ENCODE peak calls at places on chromosome 2, in six cellular contexts. S, L, G, X, O and D are unnamed samples.

GRCh38 chr2:145547620-145548019 is 1027.7 kb upstream of the ZEB2 start:
- DNase-seq in S (no peak), X (no peak), L (no peak), G (no peak), O (no peak), D (no peak)

GRCh38 chr2:10087360-10087759 is 7.1 kb upstream of the CYS1 start:
- DNase-seq in G (peak), X (no peak), O (no peak), S (no peak), L (no peak), D (no peak)

GRCh38 chr2:175097297-175097696 is 70.7 kb downstream of the ATF2 start:
- DNase-seq in G (no peak), X (no peak), S (no peak), L (no peak), O (no peak), D (peak)

GRCh38 chr2:235591921-235592320 is 98.1 kb downstream of the AGAP1 start:
- DNase-seq in L (no peak), X (no peak), O (no peak), G (no peak), S (no peak), D (peak)

GRCh38 chr2:197599285-197599965 is 76.0 kb downstream of the RFTN2 start:
- DNase-seq in O (no peak), S (peak), X (peak), L (peak), G (peak), D (peak)

GRCh38 chr2:11863513-11864328 is 117.3 kb downstream of the LPIN1 start:
- DNase-seq in X (peak), S (peak), L (peak), G (peak), O (no peak), D (peak)

GRCh38 chr2:168999668-169000213 is 31.4 kb downstream of the ABCB11 start:
- DNase-seq in O (no peak), G (no peak), L (no peak), S (no peak), X (no peak), D (no peak)

GRCh38 chr2:17543131-17543660 is 2.7 kb downstream of the VSNL1 start:
- DNase-seq in O (no peak), S (no peak), L (no peak), X (no peak), G (no peak), D (no peak)

GRCh38 chr2:191894681-191895147 is 47.8 kb upstream of the CAVIN2 start:
- DNase-seq in G (no peak), O (no peak), L (peak), S (no peak), X (no peak), D (peak)

GRCh38 chr2:138652378-138652777 is 127.8 kb downstream of the NXPH2 start:
- DNase-seq in S (no peak), X (no peak), O (no peak), G (no peak), L (no peak), D (no peak)

GRCh38 chr2:35081001-35081628 is 1274.5 kb upstream of the CRIM1 start:
- DNase-seq in X (no peak), L (peak), S (no peak), G (no peak), O (no peak), D (no peak)

GRCh38 chr2:207015901-207016300 is 76.6 kb downstream of the CPO start:
- DNase-seq in O (no peak), G (no peak), L (no peak), S (no peak), X (no peak), D (no peak)

GRCh38 chr2:238985036-238985729 is 137.3 kb downstream of the TWIST2 start:
- DNase-seq in O (no peak), S (no peak), X (no peak), G (no peak), L (no peak), D (no peak)
- TF ChIP-seq BHLHE40 in O (no peak), S (no peak), X (no peak), G (no peak), L (no peak), D (no peak)

GRCh38 chr2:71829008-71829407 is 318.7 kb downstream of the CYP26B1 start:
- DNase-seq in L (no peak), O (no peak), S (no peak), X (no peak), G (no peak), D (no peak)
- TF ChIP-seq BHLHE40 in L (no peak), O (no peak), S (no peak), X (no peak), G (no peak), D (no peak)

DNA sequence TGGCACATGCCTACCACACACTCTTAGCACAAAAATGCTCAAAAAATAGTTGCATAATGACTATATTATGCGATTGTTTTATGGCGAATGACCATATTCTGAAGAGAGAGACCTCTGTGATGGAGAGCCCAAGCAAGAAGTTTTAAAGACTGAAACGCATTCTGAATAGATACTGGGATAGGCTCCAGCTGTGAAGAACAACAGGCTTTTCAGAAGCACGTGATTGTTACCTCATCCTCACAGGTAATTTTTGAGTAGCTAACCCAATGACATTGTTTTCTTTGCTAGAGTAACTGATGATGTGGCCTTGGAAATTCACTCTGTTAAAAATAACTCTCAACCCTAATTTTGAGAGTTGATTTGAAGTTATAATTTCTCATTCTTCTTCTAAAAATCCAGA is 2.0 kb upstream of the DDX18 start:
- DNase-seq in L (no peak), S (no peak), O (no peak), X (no peak), G (no peak), D (no peak)
- TF ChIP-seq BHLHE40 in L (no peak), S (no peak), O (no peak), X (no peak), G (no peak), D (no peak)

DNA sequence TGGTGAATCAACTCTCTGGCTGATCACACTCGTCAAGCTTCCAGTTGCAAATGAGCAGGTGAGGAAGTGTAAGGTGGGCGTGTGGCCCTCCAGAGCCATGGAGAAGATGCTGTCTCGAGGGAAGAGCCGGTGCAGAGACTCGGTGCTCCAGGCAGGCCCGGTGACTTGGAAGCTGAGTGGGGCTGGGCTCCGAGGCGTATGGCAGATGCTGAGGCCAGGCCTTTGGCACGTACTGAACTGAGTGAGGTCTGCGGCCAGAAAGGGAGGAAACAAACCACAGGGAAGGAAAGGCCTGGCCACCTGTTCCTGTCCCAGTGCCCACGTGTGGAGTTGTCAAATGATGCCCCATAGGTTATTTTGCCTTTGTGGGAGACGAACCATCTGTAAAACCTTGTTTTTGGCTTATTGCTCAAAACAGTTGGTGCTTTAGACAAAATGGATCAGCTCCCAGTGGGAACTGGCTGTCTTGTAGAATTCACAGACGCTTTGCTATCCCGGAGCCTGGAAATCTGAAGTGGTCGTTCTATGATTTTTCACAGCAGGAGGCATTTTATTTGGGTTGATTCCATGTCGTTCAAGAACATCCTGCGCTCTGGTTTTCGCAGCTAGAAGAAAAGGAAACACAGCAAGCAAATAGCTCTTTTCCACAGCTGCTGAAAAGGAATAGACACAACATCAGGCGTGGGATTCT is 117.5 kb upstream of the TMEM18 start:
- DNase-seq in G (no peak), S (no peak), X (no peak), L (no peak), O (no peak), D (no peak)
- TF ChIP-seq BHLHE40 in G (no peak), S (no peak), X (no peak), L (no peak), O (no peak), D (no peak)

GRCh38 chr2:150620860-150621259 is 133.4 kb upstream of the RND3 start:
- DNase-seq in L (no peak), X (no peak), S (no peak), O (no peak), G (no peak), D (peak)

GRCh38 chr2:150618215-150618905 is 130.9 kb upstream of the RND3 start:
- DNase-seq in S (no peak), L (no peak), O (no peak), X (no peak), G (no peak), D (peak)

GRCh38 chr2:150621800-150622199 is 134.3 kb upstream of the RND3 start:
- DNase-seq in S (no peak), X (no peak), O (no peak), L (peak), G (no peak), D (peak)

GRCh38 chr2:150620371-150620770 is 132.9 kb upstream of the RND3 start:
- DNase-seq in X (no peak), S (no peak), L (no peak), O (no peak), G (no peak), D (no peak)

GRCh38 chr2:150619607-150620330 is 132.3 kb upstream of the RND3 start:
- DNase-seq in L (peak), O (no peak), G (no peak), S (no peak), X (no peak), D (peak)
- TF ChIP-seq BHLHE40 in L (no peak), O (no peak), G (no peak), S (no peak), X (no peak), D (no peak)

DNA sequence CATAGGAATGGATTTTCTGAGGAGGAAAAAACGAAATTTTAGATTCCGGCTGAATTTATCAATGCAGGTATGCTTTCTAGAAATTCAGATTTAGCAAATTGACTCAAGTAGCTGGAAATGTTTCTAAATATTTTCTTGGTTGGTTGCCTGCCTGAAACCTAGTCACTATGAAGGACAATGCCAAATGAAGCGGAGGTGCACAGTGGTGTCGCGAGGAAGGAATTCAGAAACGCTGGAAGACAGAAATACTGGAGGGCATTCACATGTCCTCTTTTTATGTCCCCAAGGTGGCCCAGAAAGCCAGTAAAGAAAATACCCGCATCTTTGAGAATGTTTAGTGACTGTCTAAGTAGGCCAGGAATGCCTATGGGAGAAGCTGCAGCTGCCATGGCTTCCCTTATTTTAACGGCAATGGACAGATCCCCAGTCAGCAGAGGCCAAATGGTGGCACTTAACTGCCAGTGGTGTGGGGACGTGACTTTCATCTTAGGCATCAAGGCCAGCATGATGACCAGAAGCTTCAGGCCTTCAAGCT is 15.8 kb upstream of the EFR3B start:
- DNase-seq in G (no peak), L (no peak), X (no peak), O (no peak), S (no peak), D (no peak)
- TF ChIP-seq BHLHE40 in G (no peak), L (no peak), X (no peak), O (no peak), S (no peak), D (no peak)

GRCh38 chr2:162766092-162766491 is 72.5 kb downstream of the KCNH7 start:
- DNase-seq in X (no peak), S (no peak), G (no peak), L (no peak), O (no peak), D (no peak)

GRCh38 chr2:162773352-162773751 is 65.2 kb downstream of the KCNH7 start:
- DNase-seq in G (no peak), L (no peak), O (no peak), X (no peak), S (no peak), D (no peak)

DNA sequence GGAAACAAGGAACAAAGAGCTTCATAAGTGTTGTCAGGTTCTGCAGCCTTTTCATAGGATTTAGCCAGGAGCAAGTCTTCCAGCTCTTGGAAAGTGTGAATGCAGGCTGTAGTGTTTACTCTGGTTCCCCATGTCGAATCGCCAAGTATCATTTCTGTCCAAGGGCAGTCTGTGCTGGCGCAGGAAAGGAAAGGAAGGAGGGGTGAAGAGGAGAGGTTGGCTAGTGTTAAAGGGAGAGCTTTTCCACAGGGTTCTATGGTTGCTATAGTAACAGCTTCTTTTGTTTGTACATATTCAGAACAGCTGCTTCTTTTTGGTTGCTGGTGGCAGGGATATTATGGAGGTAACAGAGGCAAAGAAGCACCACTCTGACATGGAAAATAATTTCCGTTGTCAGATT is 69.9 kb downstream of the KCNH7 start:
- DNase-seq in X (no peak), G (no peak), O (no peak), S (no peak), L (no peak), D (no peak)
- TF ChIP-seq BHLHE40 in X (no peak), G (no peak), O (no peak), S (no peak), L (no peak), D (no peak)

DNA sequence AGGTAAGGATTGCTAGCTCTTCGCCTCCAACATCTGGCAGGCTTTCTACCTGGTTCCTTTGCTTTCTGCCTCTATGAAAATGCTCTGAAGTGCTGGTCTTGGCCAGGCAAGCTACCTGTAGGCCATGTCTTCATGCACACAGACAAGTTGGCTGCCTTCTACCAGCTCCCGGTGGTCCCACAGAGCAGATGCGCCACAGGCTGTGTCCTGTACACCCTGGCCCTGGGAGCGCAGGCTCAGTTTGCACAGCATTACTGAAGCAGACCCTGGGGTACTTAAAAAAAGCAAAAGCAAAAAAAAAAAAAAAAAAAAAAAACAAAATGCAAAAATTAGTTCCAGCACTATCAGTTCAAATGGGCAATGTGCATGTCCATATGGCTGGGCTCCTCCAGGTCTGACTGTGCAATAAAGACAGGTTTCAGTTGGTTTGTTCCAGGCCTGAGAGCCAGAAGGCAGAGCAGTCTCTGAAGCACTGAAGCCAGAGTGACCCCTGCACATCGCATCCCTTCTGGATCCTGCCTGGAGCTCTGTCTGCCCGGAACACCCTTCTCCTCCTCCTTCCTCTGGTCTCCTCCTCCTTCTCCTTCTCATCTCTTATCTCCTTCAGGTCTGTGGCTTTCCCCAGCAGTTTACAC is 288.0 kb upstream of the REV1 start:
- DNase-seq in S (no peak), X (no peak), L (no peak), G (no peak), O (no peak), D (no peak)
- TF ChIP-seq BHLHE40 in S (no peak), X (no peak), L (no peak), G (no peak), O (no peak), D (no peak)

DNA sequence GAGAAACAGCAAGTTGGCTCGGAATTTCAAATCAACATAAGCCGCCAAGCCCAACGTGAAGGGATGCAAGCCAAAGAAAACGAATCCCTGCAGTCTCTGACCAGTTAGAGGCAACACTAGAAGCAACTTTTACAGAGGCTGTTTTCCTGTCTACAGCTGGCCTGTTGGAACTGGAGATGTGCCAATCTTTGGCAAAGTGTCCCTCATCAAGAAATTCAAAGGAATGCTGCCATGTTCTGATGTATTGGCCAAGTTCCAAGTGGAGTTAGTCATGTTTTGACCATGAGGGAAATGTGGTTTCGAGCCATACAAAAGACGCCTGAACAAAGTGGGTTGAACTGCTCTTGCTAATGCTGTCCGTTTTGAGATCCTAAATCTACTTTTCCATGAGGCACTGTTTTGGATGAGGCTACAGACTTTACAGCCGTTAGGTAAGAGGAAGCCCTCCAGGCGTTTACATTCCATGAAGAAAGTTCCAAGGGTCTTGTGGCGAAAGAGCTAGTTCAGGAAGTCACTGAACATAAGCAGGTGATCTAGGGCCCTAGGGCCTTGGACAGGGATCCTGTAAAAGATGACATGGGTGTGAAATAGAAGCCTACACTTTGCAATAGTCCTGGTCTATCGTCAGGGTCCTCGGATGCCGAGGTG is 140.7 kb upstream of the PXDN start:
- DNase-seq in L (no peak), X (no peak), S (no peak), G (no peak), O (no peak), D (peak)
- TF ChIP-seq BHLHE40 in L (no peak), X (no peak), S (no peak), G (no peak), O (no peak), D (no peak)